ENCODE peak calls at places on chromosome 11, in five cellular contexts. M, Y, F, P and T are unnamed samples.

GRCh38 chr11:121556937-121557336 is 104.2 kb upstream of the SORL1-AS1 start:
- DNase-seq in M (no peak), Y (no peak), P (no peak), F (no peak), T (no peak)

GRCh38 chr11:130583866-130584265 is 135.4 kb downstream of the ADAMTS15 start:
- DNase-seq in F (no peak), Y (no peak), M (no peak), P (no peak), T (no peak)

GRCh38 chr11:62909107-62909894 is 11.9 kb downstream of the CHRM1 start:
- DNase-seq in P (peak), Y (no peak), M (peak), F (peak), T (peak)

GRCh38 chr11:128103278-128103873 is 484.0 kb downstream of the ETS1 start:
- DNase-seq in F (no peak), P (no peak), Y (no peak), M (no peak), T (no peak)

GRCh38 chr11:134625151-134625550 is 213.1 kb upstream of the B3GAT1 start:
- DNase-seq in M (no peak), F (no peak), P (no peak), Y (no peak), T (no peak)

GRCh38 chr11:76217653-76218160 is 11.4 kb upstream of the WNT11 start:
- DNase-seq in M (no peak), Y (no peak), P (no peak), F (no peak), T (no peak)

GRCh38 chr11:42762348-42762747 is 549.4 kb upstream of the API5 start:
- DNase-seq in F (no peak), M (no peak), Y (no peak), P (no peak), T (no peak)

GRCh38 chr11:84014539-84014938 is 728.4 kb upstream of the CCDC90B start:
- DNase-seq in Y (no peak), P (no peak), M (no peak), F (no peak), T (no peak)

GRCh38 chr11:92911478-92911877 is 58.0 kb upstream of the MTNR1B start:
- DNase-seq in M (no peak), Y (no peak), F (no peak), P (no peak), T (no peak)

GRCh38 chr11:27282141-27282590 is 80.8 kb downstream of the CCDC34 start:
- DNase-seq in F (peak), Y (no peak), P (peak), M (peak), T (no peak)

GRCh38 chr11:28836285-28837081 is 728.3 kb downstream of the METTL15 start:
- DNase-seq in F (peak), P (peak), Y (no peak), M (no peak), T (no peak)

GRCh38 chr11:72263363-72263762 is 19.4 kb upstream of the PHOX2A start:
- DNase-seq in Y (no peak), F (peak), M (no peak), P (peak), T (peak)

GRCh38 chr11:74707602-74708510 is 23.4 kb downstream of the CHRDL2 start:
- DNase-seq in F (no peak), M (no peak), Y (no peak), P (no peak), T (no peak)

GRCh38 chr11:27350503-27350902 is 12.5 kb downstream of the CCDC34 start:
- DNase-seq in F (no peak), P (peak), M (no peak), Y (no peak), T (no peak)

GRCh38 chr11:106594751-106595351 is 423.4 kb downstream of the GUCY1A2 start:
- DNase-seq in Y (no peak), M (no peak), F (peak), P (no peak), T (no peak)

GRCh38 chr11:118608268-118609214 is 1.1 kb downstream of the PHLDB1 start:
- DNase-seq in P (peak), F (peak), Y (peak), M (peak), T (peak)

GRCh38 chr11:69089258-69089657 is 40.5 kb downstream of the TPCN2 start:
- DNase-seq in M (peak), P (peak), Y (no peak), F (peak), T (no peak)

GRCh38 chr11:3675971-3676370 is 4.8 kb upstream of the CHRNA10 start:
- DNase-seq in F (no peak), M (no peak), Y (no peak), P (no peak), T (no peak)

GRCh38 chr11:58999291-58999680 is 60.0 kb downstream of the GLYATL1 start:
- DNase-seq in M (no peak), F (no peak), P (no peak), Y (no peak), T (no peak)

GRCh38 chr11:82889133-82890001 is 10.9 kb downstream of the PRCP start:
- DNase-seq in M (no peak), F (peak), Y (no peak), P (peak), T (no peak)

GRCh38 chr11:95791385-95792033 is 1.2 kb downstream of the CEP57 start:
- DNase-seq in Y (no peak), F (no peak), P (no peak), M (no peak), T (no peak)

GRCh38 chr11:134853972-134854371 is 441.9 kb upstream of the B3GAT1 start:
- DNase-seq in F (no peak), P (no peak), Y (no peak), M (no peak), T (no peak)

GRCh38 chr11:17129003-17129402 is 51.5 kb upstream of the RPS13 start:
- DNase-seq in Y (no peak), P (no peak), M (no peak), F (peak), T (no peak)

GRCh38 chr11:30585892-30586250 is 282 bp downstream of the MPPED2 start:
- DNase-seq in F (no peak), Y (no peak), P (no peak), M (peak), T (no peak)

GRCh38 chr11:122711831-122712378 is 56.4 kb downstream of the UBASH3B start:
- DNase-seq in P (peak), Y (no peak), M (no peak), F (no peak), T (no peak)

GRCh38 chr11:12052676-12053605 is 44.5 kb upstream of the DKK3 start:
- DNase-seq in P (no peak), F (no peak), Y (no peak), M (no peak), T (peak)

GRCh38 chr11:76638267-76639197 is 32.0 kb downstream of the LRRC32 start:
- DNase-seq in M (peak), Y (no peak), F (no peak), P (no peak), T (no peak)

GRCh38 chr11:92050305-92050704 is 174.3 kb upstream of the FAT3 start:
- DNase-seq in M (no peak), F (no peak), P (no peak), Y (no peak), T (no peak)

GRCh38 chr11:108302121-108302785 is 79.4 kb downstream of the ATM start:
- DNase-seq in F (peak), Y (no peak), M (no peak), P (no peak), T (no peak)

GRCh38 chr11:18394928-18395734 is 768 bp downstream of the LDHA start:
- DNase-seq in P (peak), M (no peak), Y (peak), F (peak), T (peak)

GRCh38 chr11:117690484-117691205 is 106.4 kb downstream of the DSCAML1 start:
- DNase-seq in P (no peak), F (no peak), M (no peak), Y (no peak), T (no peak)

GRCh38 chr11:706439-706956 is 467 bp downstream of the EPS8L2 start:
- DNase-seq in P (no peak), M (peak), F (peak), Y (no peak), T (no peak)
- TF ChIP-seq POLR2A in P (no peak), M (no peak), F (no peak), Y (no peak), T (no peak)

GRCh38 chr11:2223153-2223794 is 47.1 kb downstream of the ASCL2 start:
- DNase-seq in P (no peak), Y (no peak), M (no peak), F (no peak), T (no peak)
- TF ChIP-seq POLR2A in P (no peak), Y (no peak), M (no peak), F (no peak), T (no peak)

GRCh38 chr11:9363954-9364912 is 20.2 kb upstream of the IPO7 start:
- DNase-seq in P (peak), Y (peak), F (peak), M (peak), T (peak)
- TF ChIP-seq POLR2A in P (peak), Y (peak), F (peak), M (peak), T (peak)

GRCh38 chr11:100687032-100687629 is at the start of gene ARHGAP42:
- DNase-seq in P (peak), M (peak), Y (peak), F (peak), T (peak)
- TF ChIP-seq POLR2A in P (no peak), M (no peak), Y (no peak), F (no peak), T (no peak)

DNA sequence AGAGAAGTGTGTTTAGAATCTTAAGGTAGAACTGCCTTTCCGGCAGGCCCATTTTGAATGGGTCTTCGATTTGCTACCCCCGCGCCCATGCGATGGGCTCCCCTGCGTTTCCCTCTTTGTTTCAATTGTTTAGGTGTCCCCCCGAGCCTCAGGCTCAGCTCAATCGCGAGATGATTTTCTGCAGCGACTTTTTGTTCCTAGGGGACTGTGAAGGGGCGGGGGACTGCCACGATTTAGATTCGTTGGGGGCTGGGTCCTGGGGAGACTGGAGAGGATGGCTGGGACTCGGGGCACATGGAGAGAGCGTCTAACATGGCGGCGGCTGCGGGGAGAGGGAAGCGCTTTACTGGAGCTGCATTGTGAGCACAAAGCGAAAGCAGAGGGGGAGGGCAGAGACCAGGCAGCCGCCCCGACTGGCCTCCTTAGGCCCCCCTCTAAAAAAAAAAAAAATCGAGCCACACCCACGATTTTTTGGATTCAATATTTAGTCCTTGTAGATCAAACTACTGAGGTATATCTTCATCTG is 1.7 kb downstream of the CAPRIN1 start:
- DNase-seq in M (peak), Y (peak), F (peak), P (peak), T (peak)
- TF ChIP-seq POLR2A in M (no peak), Y (no peak), F (peak), P (no peak), T (peak)

DNA sequence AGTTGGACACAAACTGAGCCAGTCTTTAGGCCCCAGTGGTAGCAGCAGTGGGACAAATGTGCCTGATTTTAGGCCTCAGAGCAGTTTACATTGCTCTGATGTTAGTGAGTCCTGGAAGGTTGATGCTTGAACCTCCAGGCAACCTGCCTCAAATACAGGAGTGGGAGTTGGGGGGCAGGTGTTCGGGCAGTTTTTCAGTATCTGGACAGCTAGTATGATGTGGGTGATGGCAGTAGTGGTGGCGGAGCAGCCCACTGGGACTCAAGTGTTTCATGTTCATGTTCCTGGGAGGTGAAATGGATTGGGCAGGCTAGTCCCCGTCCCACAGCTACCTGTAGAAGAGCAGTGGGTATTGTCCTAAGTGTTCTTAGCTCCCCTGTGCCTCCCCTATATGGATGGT is 857.8 kb downstream of the JRKL start:
- DNase-seq in Y (no peak), P (no peak), F (no peak), M (no peak), T (no peak)
- TF ChIP-seq POLR2A in Y (no peak), P (no peak), F (no peak), M (no peak), T (no peak)

GRCh38 chr11:14894657-14895598 is 2.9 kb upstream of the CYP2R1 start:
- DNase-seq in F (peak), Y (peak), P (peak), M (peak), T (peak)

GRCh38 chr11:14892036-14892556 is at the start of gene CYP2R1:
- DNase-seq in F (peak), M (peak), P (peak), Y (peak), T (peak)

GRCh38 chr11:14892577-14892976 is 546 bp upstream of the CYP2R1 start:
- DNase-seq in Y (no peak), F (no peak), P (no peak), M (no peak), T (no peak)

GRCh38 chr11:14886509-14886908 is 5.5 kb downstream of the CYP2R1 start:
- DNase-seq in M (no peak), Y (no peak), P (no peak), F (no peak), T (no peak)

GRCh38 chr11:14891143-14892035 is 642 bp downstream of the CYP2R1 start:
- DNase-seq in F (peak), M (peak), Y (peak), P (peak), T (peak)
- TF ChIP-seq POLR2A in F (no peak), M (peak), Y (no peak), P (peak), T (peak)

DNA sequence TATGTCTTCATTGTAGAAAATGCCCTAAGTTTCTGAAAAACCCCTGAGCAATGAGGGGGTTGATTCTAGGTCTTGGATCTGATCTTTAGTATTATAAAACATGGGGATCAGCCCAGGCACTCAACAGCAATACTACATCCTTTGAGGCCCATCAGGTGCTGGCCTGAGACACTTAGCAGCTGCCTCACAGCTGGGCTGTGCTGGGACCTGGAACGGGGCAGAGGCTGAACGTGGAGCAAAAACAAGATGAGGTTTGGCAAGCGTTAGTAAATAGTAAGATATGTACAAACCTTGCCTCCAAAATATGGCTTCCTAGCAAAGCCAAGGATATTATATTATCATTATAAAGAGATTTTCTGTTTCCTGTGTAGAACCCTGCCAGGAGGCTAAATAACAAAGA is 60.1 kb upstream of the SPON1 start:
- DNase-seq in F (no peak), M (no peak), P (no peak), Y (no peak), T (no peak)
- TF ChIP-seq POLR2A in F (no peak), M (no peak), P (no peak), Y (no peak), T (no peak)